ENCODE peak calls at places on chromosome X, in six cellular contexts. I, L, X, J, Z and Q are unnamed samples.

GRCh38 chrX:107880054-107880610 is 54.5 kb downstream of the MID2 start:
- DNase-seq in J (no peak), X (no peak), L (no peak), Z (no peak), I (no peak), Q (no peak)

GRCh38 chrX:123899701-123900100 is 39.8 kb downstream of the XIAP start:
- DNase-seq in I (no peak), X (no peak), L (no peak), J (no peak), Z (no peak), Q (no peak)

GRCh38 chrX:109472939-109473713 is 8.8 kb downstream of the GUCY2F start:
- DNase-seq in L (no peak), J (no peak), X (no peak), Z (no peak), I (no peak), Q (no peak)

GRCh38 chrX:149610511-149610910 is 15.4 kb upstream of the HSFX2 start:
- DNase-seq in L (no peak), Z (no peak), I (no peak), X (no peak), J (no peak), Q (no peak)

GRCh38 chrX:155577682-155578081 is 35.1 kb downstream of the TMLHE start:
- DNase-seq in L (no peak), Z (no peak), X (no peak), I (no peak), J (no peak), Q (no peak)

GRCh38 chrX:119573840-119574393 is 446 bp upstream of the UBE2A start:
- DNase-seq in L (no peak), X (peak; percentile 21), J (peak; percentile 17), I (peak; percentile 36), Z (no peak), Q (peak; percentile 37)

GRCh38 chrX:153441981-153442380 is 3.9 kb downstream of the TREX2 start:
- DNase-seq in Z (peak; percentile 34), I (no peak), J (no peak), L (no peak), X (no peak), Q (no peak)

GRCh38 chrX:149527705-149528104 is 13.1 kb upstream of the EOLA1 start:
- DNase-seq in X (no peak), I (no peak), Z (no peak), J (no peak), L (no peak), Q (no peak)

GRCh38 chrX:135625995-135626394 is 87.4 kb upstream of the CT45A1 start:
- DNase-seq in I (no peak), Z (no peak), X (no peak), L (no peak), J (no peak), Q (no peak)

GRCh38 chrX:152904151-152905080 is 6.5 kb downstream of the ZNF185 start:
- DNase-seq in I (peak; percentile 27), L (no peak), J (no peak), X (peak; percentile 14), Z (peak; percentile 82), Q (no peak)

GRCh38 chrX:43827791-43828190 is 54.5 kb downstream of the MAOB start:
- DNase-seq in Z (no peak), I (no peak), X (no peak), J (no peak), L (no peak), Q (no peak)

GRCh38 chrX:31435592-31435991 is 363.8 kb upstream of the FTHL17 start:
- DNase-seq in I (no peak), J (peak; percentile 18), X (peak; percentile 1), Z (no peak), L (no peak), Q (no peak)

GRCh38 chrX:46325312-46325877 is 219.8 kb downstream of the ZNF674 start:
- DNase-seq in Z (no peak), J (no peak), L (no peak), X (no peak), I (no peak), Q (no peak)

GRCh38 chrX:15143050-15143824 is 126.6 kb downstream of the ASB9 start:
- DNase-seq in I (peak; percentile 20), Z (no peak), X (peak; percentile 20), L (no peak), J (peak; percentile 13), Q (peak; percentile 33)

GRCh38 chrX:120604359-120604782 is 470 bp downstream of the MCTS1 start:
- DNase-seq in J (no peak), Z (no peak), L (no peak), I (no peak), X (peak; percentile 35), Q (no peak)

GRCh38 chrX:136192839-136193414 is 45.6 kb downstream of the FHL1 start:
- DNase-seq in Z (no peak), L (no peak), I (no peak), J (no peak), X (no peak), Q (no peak)

GRCh38 chrX:19342331-19342906 is 1.3 kb upstream of the PDHA1 start:
- DNase-seq in I (no peak), L (no peak), X (no peak), J (no peak), Z (no peak), Q (no peak)

GRCh38 chrX:30971761-30972603 is 82.9 kb upstream of the TAB3 start:
- DNase-seq in Z (no peak), J (no peak), I (no peak), X (no peak), L (no peak), Q (no peak)

GRCh38 chrX:13373027-13373806 is 53.4 kb upstream of the ATXN3L start:
- DNase-seq in L (no peak), I (no peak), J (no peak), X (no peak), Z (no peak), Q (no peak)

DNA sequence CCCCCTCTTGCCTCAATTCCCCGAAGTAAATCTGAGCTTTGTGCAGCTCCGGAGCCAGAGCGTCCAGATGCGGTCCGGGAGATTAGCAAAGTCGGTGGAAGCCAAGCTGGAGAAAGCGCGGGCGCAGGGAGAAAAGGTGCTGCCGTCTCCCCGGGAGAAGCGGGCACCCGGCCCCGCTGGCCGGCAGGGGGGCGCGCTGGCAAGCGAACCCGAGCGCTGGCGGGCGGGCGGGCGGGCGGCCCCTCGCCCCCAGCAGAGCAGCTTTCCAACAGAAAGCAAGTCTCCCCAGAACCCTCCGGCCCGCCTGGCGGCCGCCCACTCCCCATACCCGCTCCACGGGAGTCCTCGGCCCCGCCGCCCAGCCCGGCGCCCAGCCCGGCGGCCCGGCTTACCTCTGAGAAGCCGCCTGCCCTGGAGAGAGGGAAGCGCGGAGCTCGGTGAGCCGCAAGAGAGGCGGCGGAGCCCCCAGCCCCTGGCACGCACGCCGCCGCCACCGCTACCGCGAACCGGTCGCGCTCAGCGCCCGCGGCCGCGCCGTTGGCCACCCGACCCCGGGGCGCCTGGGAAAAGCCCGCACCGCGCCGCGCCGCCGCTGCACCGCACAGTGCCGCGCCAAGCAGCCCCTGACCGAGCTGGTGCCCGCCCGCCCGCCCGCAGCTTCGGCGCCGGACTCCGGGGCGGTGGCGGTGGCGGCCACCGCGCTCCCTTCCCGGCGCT is 529 bp upstream of the CITED1 start:
- DNase-seq in I (no peak), X (no peak), J (no peak), Z (no peak), L (no peak), Q (no peak)
- H3K4me3 ChIP-seq in I (peak overlapping the region; percentile 49), X (peak overlapping the region; percentile 55), J (peak overlapping the region; percentile 70), Z (peak overlapping the region; percentile 88), L (peak overlapping the region; percentile 56), Q (peak overlapping the region; percentile 41)

DNA sequence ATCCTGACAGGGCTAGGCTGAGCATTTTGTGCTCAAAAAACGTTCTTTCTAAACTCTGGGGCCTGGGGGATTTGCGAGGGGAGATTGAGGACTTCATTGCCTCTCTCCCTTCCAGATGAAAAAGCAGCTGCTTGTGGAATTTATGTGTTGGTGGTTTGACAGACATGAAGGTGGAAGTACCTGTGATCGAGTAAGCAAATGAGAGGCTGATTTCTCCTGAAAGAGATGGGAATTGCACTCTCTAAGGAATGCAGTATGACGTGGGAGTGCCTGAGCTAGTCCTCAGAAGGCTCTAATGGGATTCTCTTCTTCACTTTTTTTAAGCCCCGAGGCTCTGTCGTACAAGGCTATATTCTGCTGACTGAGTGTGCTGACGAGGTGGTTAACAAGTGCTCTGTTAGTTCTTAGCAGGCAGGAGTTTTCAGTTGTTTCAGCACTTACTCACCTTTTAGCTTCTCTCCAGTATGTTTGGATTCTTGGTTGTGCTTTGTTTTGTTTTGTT is 426.8 kb upstream of the CNKSR2 start:
- DNase-seq in I (no peak), J (no peak), L (no peak), Z (no peak), X (no peak), Q (no peak)
- H3K4me3 ChIP-seq in I (no peak overlapping the region), J (no peak overlapping the region), L (no peak overlapping the region), Z (no peak overlapping the region), X (no peak overlapping the region), Q (no peak overlapping the region)

GRCh38 chrX:50114113-50114512 is 86.7 kb downstream of the AKAP4 start:
- DNase-seq in L (no peak), X (no peak), I (no peak), Z (no peak), J (no peak), Q (no peak)
- H3K4me3 ChIP-seq in L (no peak overlapping the region), X (no peak overlapping the region), I (no peak overlapping the region), Z (no peak overlapping the region), J (no peak overlapping the region), Q (no peak overlapping the region)

GRCh38 chrX:24902808-24903207 is 113.0 kb downstream of the ARX start:
- DNase-seq in X (no peak), I (no peak), L (no peak), Z (no peak), J (no peak), Q (no peak)

GRCh38 chrX:24900234-24900633 is 115.5 kb downstream of the ARX start:
- DNase-seq in Z (no peak), J (no peak), I (no peak), X (no peak), L (no peak), Q (no peak)

GRCh38 chrX:24899391-24899790 is 116.4 kb downstream of the ARX start:
- DNase-seq in Z (no peak), J (no peak), X (no peak), I (no peak), L (no peak), Q (no peak)
- H3K4me3 ChIP-seq in Z (no peak overlapping the region), J (no peak overlapping the region), X (no peak overlapping the region), I (no peak overlapping the region), L (no peak overlapping the region), Q (no peak overlapping the region)